ENCODE peak calls at places on chromosome 15, in four cellular contexts. One of them, this sample, is unnamed.

GRCh38 chr15:35994861-35995260 is 448.9 kb upstream of the DPH6 start:
- DNase-seq in HCT116: no peak
- DNase-seq in brain microvascular endothelial cell: no peak
- DNase-seq in gastrocnemius medialis: no peak
- DNase-seq in this sample: no peak

GRCh38 chr15:88658972-88659931 is 20.4 kb downstream of the ISG20 start:
- DNase-seq in HCT116: peak
- DNase-seq in brain microvascular endothelial cell: peak
- DNase-seq in gastrocnemius medialis: no peak
- DNase-seq in this sample: no peak

GRCh38 chr15:72201346-72202029 is 3.9 kb upstream of the GRAMD2A start:
- DNase-seq in HCT116: no peak
- DNase-seq in brain microvascular endothelial cell: no peak
- DNase-seq in gastrocnemius medialis: peak
- DNase-seq in this sample: no peak

GRCh38 chr15:80241508-80241907 is 10.5 kb downstream of the CTXND1 start:
- DNase-seq in HCT116: no peak
- DNase-seq in brain microvascular endothelial cell: no peak
- DNase-seq in gastrocnemius medialis: no peak
- DNase-seq in this sample: no peak

GRCh38 chr15:92869263-92869940 is 30.7 kb upstream of the CHD2 start:
- DNase-seq in HCT116: no peak
- DNase-seq in brain microvascular endothelial cell: no peak
- DNase-seq in gastrocnemius medialis: no peak
- DNase-seq in this sample: no peak

GRCh38 chr15:70210076-70210475 is 112.4 kb upstream of the TLE3 start:
- DNase-seq in HCT116: no peak
- DNase-seq in brain microvascular endothelial cell: no peak
- DNase-seq in gastrocnemius medialis: no peak
- DNase-seq in this sample: no peak

GRCh38 chr15:99155961-99156443 is 51.1 kb downstream of the SYNM start:
- DNase-seq in HCT116: no peak
- DNase-seq in brain microvascular endothelial cell: no peak
- DNase-seq in gastrocnemius medialis: no peak
- DNase-seq in this sample: no peak

GRCh38 chr15:81327526-81327925 is 3.6 kb upstream of the STARD5 start:
- DNase-seq in HCT116: no peak
- DNase-seq in brain microvascular endothelial cell: peak
- DNase-seq in gastrocnemius medialis: no peak
- DNase-seq in this sample: no peak

GRCh38 chr15:96285715-96286367 is 44.7 kb upstream of the NR2F2 start:
- DNase-seq in HCT116: no peak
- DNase-seq in brain microvascular endothelial cell: no peak
- DNase-seq in gastrocnemius medialis: peak
- DNase-seq in this sample: no peak

GRCh38 chr15:90016721-90017120 is 15.6 kb downstream of the ZNF710 start:
- DNase-seq in HCT116: no peak
- DNase-seq in brain microvascular endothelial cell: no peak
- DNase-seq in gastrocnemius medialis: no peak
- DNase-seq in this sample: no peak

GRCh38 chr15:90019611-90020010 is 18.5 kb downstream of the ZNF710 start:
- DNase-seq in HCT116: no peak
- DNase-seq in brain microvascular endothelial cell: no peak
- DNase-seq in gastrocnemius medialis: no peak
- DNase-seq in this sample: no peak

GRCh38 chr15:90015749-90016148 is 14.6 kb downstream of the ZNF710 start:
- DNase-seq in HCT116: no peak
- DNase-seq in brain microvascular endothelial cell: no peak
- DNase-seq in gastrocnemius medialis: no peak
- DNase-seq in this sample: no peak

GRCh38 chr15:90020041-90020735 is 19.1 kb downstream of the ZNF710 start:
- DNase-seq in HCT116: no peak
- DNase-seq in brain microvascular endothelial cell: no peak
- DNase-seq in gastrocnemius medialis: no peak
- DNase-seq in this sample: no peak

GRCh38 chr15:90018216-90018831 is 17.2 kb downstream of the ZNF710 start:
- DNase-seq in HCT116: no peak
- DNase-seq in brain microvascular endothelial cell: no peak
- DNase-seq in gastrocnemius medialis: no peak
- DNase-seq in this sample: no peak
- TF ChIP-seq CTCF in HCT116: no peak
- TF ChIP-seq CTCF in brain microvascular endothelial cell: no peak
- TF ChIP-seq CTCF in gastrocnemius medialis: no peak
- TF ChIP-seq CTCF in this sample: no peak

DNA sequence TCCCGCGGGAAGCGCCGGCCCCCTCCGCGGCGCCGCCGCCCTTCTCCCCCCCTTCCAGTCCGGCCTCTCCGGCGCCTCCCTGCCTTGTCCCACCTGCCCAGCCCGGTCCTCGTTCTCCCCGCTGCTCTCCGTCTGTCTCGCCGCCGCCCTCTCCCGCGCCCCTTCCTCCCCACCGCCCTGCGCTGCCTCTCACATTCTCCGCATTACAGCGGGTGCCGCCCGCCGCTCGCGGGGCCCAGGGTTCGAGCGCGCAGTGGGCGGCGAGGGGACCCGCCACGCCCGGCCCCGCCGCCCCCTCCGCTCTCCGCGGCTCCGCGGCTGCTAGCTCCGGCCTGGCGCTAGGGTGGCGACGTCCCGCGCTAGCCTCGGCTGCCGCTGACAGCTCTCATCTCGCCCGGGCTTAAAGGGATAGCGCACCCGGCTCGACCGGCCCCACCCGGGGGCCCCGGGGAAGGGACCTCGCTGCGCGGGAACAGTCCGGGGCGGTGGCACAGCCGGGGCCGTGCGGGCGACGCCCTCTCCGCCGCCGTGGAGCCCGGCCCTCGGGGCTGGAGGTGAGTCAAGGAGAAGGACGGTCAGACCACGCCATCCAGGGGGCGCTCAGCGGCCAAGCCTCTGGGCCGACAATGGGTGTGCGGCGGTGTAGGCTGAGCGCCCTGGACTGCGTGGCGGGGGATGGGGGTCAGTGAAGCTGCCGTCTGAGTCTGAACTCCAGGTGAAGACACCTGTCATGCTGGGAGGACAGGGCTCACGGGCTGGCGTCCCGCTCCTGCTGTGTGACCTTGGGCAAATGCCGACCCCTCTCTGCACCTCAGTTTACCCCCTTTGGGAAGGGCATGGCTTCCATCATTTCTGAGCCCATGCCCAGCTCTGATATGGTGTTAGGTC is 187.4 kb upstream of the LINGO1 start:
- DNase-seq in HCT116: peak
- DNase-seq in brain microvascular endothelial cell: no peak
- DNase-seq in gastrocnemius medialis: no peak
- DNase-seq in this sample: peak
- TF ChIP-seq CTCF in HCT116: peak
- TF ChIP-seq CTCF in brain microvascular endothelial cell: no peak
- TF ChIP-seq CTCF in gastrocnemius medialis: no peak
- TF ChIP-seq CTCF in this sample: peak

DNA sequence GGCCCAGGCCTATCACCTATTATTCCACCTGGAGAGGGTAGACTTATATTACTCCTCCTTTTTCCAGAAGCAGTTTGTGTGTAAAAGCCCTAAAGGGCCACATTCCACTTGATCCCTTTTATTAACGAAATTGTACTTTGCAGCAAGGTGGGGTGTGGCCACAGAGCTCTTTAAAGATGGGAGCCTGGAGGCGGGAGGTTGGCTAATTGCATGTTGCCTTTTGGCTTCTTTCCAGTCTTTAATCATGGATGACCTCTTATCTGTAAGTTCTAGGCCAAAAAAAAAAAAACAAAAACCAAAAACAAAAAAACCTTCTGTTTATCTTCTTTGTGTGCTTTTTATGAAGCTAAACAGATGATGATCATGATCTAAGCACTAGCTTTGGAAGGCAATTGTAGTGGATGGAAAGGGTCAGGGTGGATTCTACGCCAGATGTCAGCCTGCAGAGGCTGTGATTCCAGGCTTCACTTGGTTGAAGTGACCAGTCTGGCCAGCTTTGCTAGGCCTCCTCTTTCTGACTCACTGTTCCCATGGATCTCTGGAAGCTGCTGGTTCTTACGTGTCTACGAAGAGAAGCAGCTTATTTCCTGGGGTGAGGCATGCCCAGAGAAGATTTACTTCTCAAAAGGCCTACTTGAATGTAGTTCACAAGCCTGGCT is 330.7 kb upstream of the C2CD4B start:
- DNase-seq in HCT116: no peak
- DNase-seq in brain microvascular endothelial cell: peak
- DNase-seq in gastrocnemius medialis: no peak
- DNase-seq in this sample: no peak
- TF ChIP-seq CTCF in HCT116: no peak
- TF ChIP-seq CTCF in brain microvascular endothelial cell: no peak
- TF ChIP-seq CTCF in gastrocnemius medialis: no peak
- TF ChIP-seq CTCF in this sample: no peak

GRCh38 chr15:101489633-101490407 is at the start of gene PCSK6:
- DNase-seq in HCT116: no peak
- DNase-seq in brain microvascular endothelial cell: no peak
- DNase-seq in gastrocnemius medialis: no peak
- DNase-seq in this sample: no peak

GRCh38 chr15:101490408-101490891 is 943 bp upstream of the PCSK6 start:
- DNase-seq in HCT116: no peak
- DNase-seq in brain microvascular endothelial cell: no peak
- DNase-seq in gastrocnemius medialis: no peak
- DNase-seq in this sample: no peak

GRCh38 chr15:101488300-101489164 is 975 bp downstream of the PCSK6 start:
- DNase-seq in HCT116: no peak
- DNase-seq in brain microvascular endothelial cell: no peak
- DNase-seq in gastrocnemius medialis: no peak
- DNase-seq in this sample: no peak

GRCh38 chr15:101490922-101491738 is 1.6 kb upstream of the PCSK6 start:
- DNase-seq in HCT116: no peak
- DNase-seq in brain microvascular endothelial cell: no peak
- DNase-seq in gastrocnemius medialis: no peak
- DNase-seq in this sample: no peak

DNA sequence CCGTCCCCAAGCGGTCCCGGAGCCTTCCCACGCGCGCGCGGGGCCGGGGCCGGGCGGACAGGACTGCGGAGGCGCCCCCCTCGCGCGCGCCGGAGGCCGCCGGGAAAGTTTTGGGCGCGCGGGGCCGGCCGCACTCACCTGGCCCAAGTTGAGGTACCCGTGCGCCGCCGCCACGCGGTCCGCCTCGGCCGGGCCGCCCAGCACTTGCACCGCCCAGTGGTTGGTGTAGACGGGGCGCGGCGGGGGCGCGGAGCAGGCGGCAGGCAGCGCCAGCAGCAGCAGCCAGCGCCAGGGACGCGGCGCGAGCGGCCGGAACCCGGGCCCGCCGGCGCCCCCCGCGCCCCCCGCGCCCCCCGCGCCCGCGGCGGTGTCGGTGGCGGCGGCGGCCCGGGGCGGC is 273 bp downstream of the PCSK6 start:
- DNase-seq in HCT116: peak
- DNase-seq in brain microvascular endothelial cell: no peak
- DNase-seq in gastrocnemius medialis: no peak
- DNase-seq in this sample: no peak
- TF ChIP-seq CTCF in HCT116: no peak
- TF ChIP-seq CTCF in brain microvascular endothelial cell: no peak
- TF ChIP-seq CTCF in gastrocnemius medialis: peak
- TF ChIP-seq CTCF in this sample: no peak

GRCh38 chr15:27935328-27935727 is 163.8 kb downstream of the OCA2 start:
- DNase-seq in HCT116: no peak
- DNase-seq in brain microvascular endothelial cell: no peak
- DNase-seq in gastrocnemius medialis: no peak
- DNase-seq in this sample: no peak
- TF ChIP-seq CTCF in HCT116: no peak
- TF ChIP-seq CTCF in brain microvascular endothelial cell: no peak
- TF ChIP-seq CTCF in gastrocnemius medialis: no peak
- TF ChIP-seq CTCF in this sample: no peak

GRCh38 chr15:68552773-68553172 is 26.0 kb upstream of the CORO2B start:
- DNase-seq in HCT116: no peak
- DNase-seq in brain microvascular endothelial cell: peak
- DNase-seq in gastrocnemius medialis: no peak
- DNase-seq in this sample: no peak

GRCh38 chr15:68554716-68555347 is 24.0 kb upstream of the CORO2B start:
- DNase-seq in HCT116: no peak
- DNase-seq in brain microvascular endothelial cell: no peak
- DNase-seq in gastrocnemius medialis: no peak
- DNase-seq in this sample: no peak

GRCh38 chr15:68552344-68552743 is 26.4 kb upstream of the CORO2B start:
- DNase-seq in HCT116: no peak
- DNase-seq in brain microvascular endothelial cell: peak
- DNase-seq in gastrocnemius medialis: no peak
- DNase-seq in this sample: no peak

GRCh38 chr15:68553994-68554715 is 24.6 kb upstream of the CORO2B start:
- DNase-seq in HCT116: peak
- DNase-seq in brain microvascular endothelial cell: peak
- DNase-seq in gastrocnemius medialis: peak
- DNase-seq in this sample: peak

GRCh38 chr15:68553594-68553993 is 25.2 kb upstream of the CORO2B start:
- DNase-seq in HCT116: no peak
- DNase-seq in brain microvascular endothelial cell: no peak
- DNase-seq in gastrocnemius medialis: no peak
- DNase-seq in this sample: no peak
- TF ChIP-seq CTCF in HCT116: no peak
- TF ChIP-seq CTCF in brain microvascular endothelial cell: no peak
- TF ChIP-seq CTCF in gastrocnemius medialis: no peak
- TF ChIP-seq CTCF in this sample: no peak

DNA sequence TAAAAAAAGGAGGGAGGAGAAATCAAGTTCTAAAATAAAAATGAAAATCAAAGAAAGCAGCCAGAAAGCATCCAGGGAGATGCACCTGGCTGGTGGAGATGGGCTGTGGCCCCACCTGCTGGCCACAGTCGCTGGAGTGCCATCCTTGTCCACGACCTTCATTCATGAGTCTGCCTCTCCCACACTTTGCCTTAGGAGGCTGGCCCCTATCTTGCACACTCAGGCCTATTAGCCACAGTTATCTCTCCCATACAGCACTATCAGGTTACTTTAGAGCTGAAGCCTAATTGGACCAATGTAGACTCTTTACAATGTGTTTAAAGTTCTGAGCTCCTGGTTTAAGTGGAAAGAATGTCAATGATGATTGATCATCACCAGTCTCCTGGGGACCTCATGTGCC is 392.0 kb upstream of the RORA start:
- DNase-seq in HCT116: no peak
- DNase-seq in brain microvascular endothelial cell: no peak
- DNase-seq in gastrocnemius medialis: no peak
- DNase-seq in this sample: peak
- TF ChIP-seq CTCF in HCT116: peak
- TF ChIP-seq CTCF in brain microvascular endothelial cell: peak
- TF ChIP-seq CTCF in gastrocnemius medialis: peak
- TF ChIP-seq CTCF in this sample: peak